ENCODE peak calls at places on chromosomes 5 and 9, in ten cellular contexts. X, A, D, Q, F, T, P, N, M and H are unnamed samples.

GRCh38 chr5:9733456-9733855 is 103.3 kb upstream of the TAS2R1 start:
- DNase-seq in X (no peak), A (no peak), D (no peak), Q (no peak), F (no peak), T (no peak), P (no peak), N (no peak), M (no peak), H (no peak)

GRCh38 chr9:116275418-116276295 is 122.1 kb downstream of the PAPPA start:
- DNase-seq in X (no peak), A (no peak), D (no peak), Q (no peak), F (no peak), T (no peak), P (no peak), N (no peak), M (no peak), H (peak; percentile 58)

GRCh38 chr9:127698386-127698785 is 8.4 kb upstream of the CFAP157 start:
- DNase-seq in X (no peak), A (no peak), D (no peak), Q (no peak), F (no peak), T (no peak), P (no peak), N (no peak), M (no peak), H (no peak)

GRCh38 chr9:90801507-90802289 is at the start of gene SYK:
- DNase-seq in X (peak; percentile 92), A (no peak), D (peak; percentile 89), Q (peak; percentile 71), F (peak; percentile 57), T (no peak), P (peak; percentile 29), N (peak; percentile 83), M (peak; percentile 69), H (no peak)

GRCh38 chr5:122882836-122883235 is 37.4 kb downstream of the SNX24 start:
- DNase-seq in X (no peak), A (peak; percentile 33), D (no peak), Q (no peak), F (no peak), T (peak; percentile 51), P (no peak), N (no peak), M (no peak), H (peak; percentile 76)

GRCh38 chr5:178241688-178242231 is 9.2 kb upstream of the PHYKPL start:
- DNase-seq in X (no peak), A (no peak), D (peak; percentile 52), Q (no peak), F (no peak), T (no peak), P (no peak), N (no peak), M (no peak), H (peak; percentile 77)

GRCh38 chr9:113912816-113913215 is 36.7 kb downstream of the ZNF618 start:
- DNase-seq in X (no peak), A (no peak), D (no peak), Q (no peak), F (no peak), T (no peak), P (no peak), N (no peak), M (no peak), H (peak; percentile 25)

GRCh38 chr9:109725460-109725859 is 54.5 kb upstream of the PALM2AKAP2 start:
- DNase-seq in X (no peak), A (no peak), D (no peak), Q (no peak), F (no peak), T (no peak), P (no peak), N (no peak), M (no peak), H (no peak)

GRCh38 chr5:96883871-96884270 is 7.6 kb downstream of the ERAP2 start:
- DNase-seq in X (no peak), A (no peak), D (no peak), Q (no peak), F (no peak), T (no peak), P (no peak), N (no peak), M (no peak), H (no peak)

GRCh38 chr5:134131165-134131564 is 16.7 kb downstream of the TCF7 start:
- DNase-seq in X (no peak), A (no peak), D (peak; percentile 13), Q (no peak), F (no peak), T (no peak), P (peak; percentile 69), N (no peak), M (no peak), H (peak; percentile 69)

GRCh38 chr5:176388003-176388340 is 426 bp downstream of the NOP16 start:
- DNase-seq in X (no peak), A (peak; percentile 32), D (no peak), Q (no peak), F (no peak), T (peak; percentile 36), P (no peak), N (no peak), M (no peak), H (no peak)

GRCh38 chr5:57887851-57888621 is 405.4 kb upstream of the ACTBL2 start:
- DNase-seq in X (no peak), A (peak; percentile 86), D (no peak), Q (peak; percentile 1), F (peak; percentile 53), T (peak; percentile 34), P (no peak), N (no peak), M (no peak), H (no peak)

GRCh38 chr9:77946969-77947368 is 84.6 kb downstream of the GNAQ start:
- DNase-seq in X (no peak), A (no peak), D (peak; percentile 53), Q (no peak), F (no peak), T (no peak), P (no peak), N (peak; percentile 40), M (no peak), H (no peak)

GRCh38 chr5:151178779-151179488 is 21.4 kb upstream of the ANXA6 start:
- DNase-seq in X (no peak), A (no peak), D (no peak), Q (no peak), F (peak; percentile 20), T (no peak), P (no peak), N (no peak), M (no peak), H (no peak)

GRCh38 chr5:173283318-173284288 is 44.6 kb downstream of the STC2 start:
- DNase-seq in X (peak; percentile 86), A (peak; percentile 47), D (peak; percentile 85), Q (peak; percentile 58), F (peak; percentile 86), T (peak; percentile 86), P (peak; percentile 80), N (no peak), M (peak; percentile 22), H (peak; percentile 97)

GRCh38 chr9:119701651-119702050 is 332.4 kb upstream of the BRINP1 start:
- DNase-seq in X (no peak), A (no peak), D (no peak), Q (no peak), F (no peak), T (no peak), P (no peak), N (no peak), M (no peak), H (no peak)

GRCh38 chr5:174501461-174502069 is 222.8 kb upstream of the MSX2 start:
- DNase-seq in X (no peak), A (no peak), D (no peak), Q (no peak), F (no peak), T (no peak), P (no peak), N (no peak), M (no peak), H (peak; percentile 71)

GRCh38 chr9:101738566-101739183 is at the start of gene GRIN3A:
- DNase-seq in X (peak; percentile 74), A (peak; percentile 2), D (peak; percentile 37), Q (peak; percentile 66), F (peak; percentile 67), T (no peak), P (peak; percentile 3), N (no peak), M (no peak), H (no peak)

GRCh38 chr9:5269249-5269715 is 35.2 kb downstream of the RLN2 start:
- DNase-seq in X (no peak), A (peak; percentile 83), D (no peak), Q (no peak), F (no peak), T (peak; percentile 19), P (no peak), N (no peak), M (no peak), H (peak; percentile 50)

GRCh38 chr5:142186821-142187594 is 78.4 kb downstream of the NDFIP1 start:
- DNase-seq in X (no peak), A (no peak), D (no peak), Q (no peak), F (no peak), T (no peak), P (no peak), N (no peak), M (no peak), H (no peak)